ENCODE peak calls at places on chromosome 11, in six cellular contexts. X, O, N, Y, G and E are unnamed samples.

GRCh38 chr11:3642071-3642951 is 519 bp upstream of the ART5 start:
- DNase-seq in X (peak; percentile 89), O (peak; percentile 92), N (peak; percentile 67), Y (peak; percentile 99), G (peak; percentile 75), E (no peak)

GRCh38 chr11:129023968-129024676 is 81.5 kb upstream of the TP53AIP1 start:
- DNase-seq in X (peak; percentile 13), O (no peak), N (peak; percentile 23), Y (peak; percentile 89), G (no peak), E (peak; percentile 52)

GRCh38 chr11:114448749-114449484 is 9.7 kb downstream of the REXO2 start:
- DNase-seq in X (no peak), O (no peak), N (no peak), Y (no peak), G (no peak), E (no peak)

GRCh38 chr11:124865181-124865901 is at the start of gene ROBO3:
- DNase-seq in X (no peak), O (no peak), N (no peak), Y (peak; percentile 68), G (no peak), E (no peak)

GRCh38 chr11:65891180-65892136 is 985 bp downstream of the CCDC85B start:
- DNase-seq in X (no peak), O (no peak), N (no peak), Y (peak; percentile 81), G (peak; percentile 46), E (no peak)

GRCh38 chr11:27401760-27402316 is 38.8 kb upstream of the CCDC34 start:
- DNase-seq in X (no peak), O (no peak), N (no peak), Y (no peak), G (no peak), E (no peak)

GRCh38 chr11:61917357-61918109 is at the start of gene RAB3IL1:
- DNase-seq in X (no peak), O (peak; percentile 77), N (no peak), Y (peak; percentile 82), G (peak; percentile 74), E (peak; percentile 46)

GRCh38 chr11:62770778-62771143 is 435 bp upstream of the TAF6L start:
- DNase-seq in X (no peak), O (no peak), N (peak; percentile 16), Y (peak; percentile 78), G (no peak), E (peak; percentile 22)

GRCh38 chr11:15038963-15039362 is 34.4 kb upstream of the CALCB start:
- DNase-seq in X (no peak), O (no peak), N (no peak), Y (no peak), G (no peak), E (no peak)

GRCh38 chr11:19880088-19880345 is 167.4 kb downstream of the NAV2 start:
- DNase-seq in X (no peak), O (no peak), N (no peak), Y (no peak), G (no peak), E (no peak)

GRCh38 chr11:67482275-67482735 is 521 bp upstream of the AIP start:
- DNase-seq in X (no peak), O (no peak), N (no peak), Y (no peak), G (no peak), E (no peak)

GRCh38 chr11:67484847-67485311 is 2.1 kb downstream of the AIP start:
- DNase-seq in X (no peak), O (no peak), N (no peak), Y (peak; percentile 37), G (no peak), E (no peak)

GRCh38 chr11:67483498-67483798 is 622 bp downstream of the AIP start:
- DNase-seq in X (no peak), O (no peak), N (no peak), Y (no peak), G (no peak), E (no peak)

GRCh38 chr11:67483901-67484665 is 1.3 kb downstream of the AIP start:
- DNase-seq in X (no peak), O (no peak), N (no peak), Y (peak; percentile 48), G (no peak), E (no peak)

GRCh38 chr11:67482736-67483497 is at the start of gene AIP:
- DNase-seq in X (peak; percentile 99), O (peak; percentile 97), N (peak; percentile 92), Y (peak; percentile 99), G (peak; percentile 97), E (peak; percentile 96)
- H3K27ac ChIP-seq in X (no peak within 1 kb of the TSS), O (peak within 1 kb of the TSS; percentile 88), N (peak within 1 kb of the TSS; percentile 71), Y (peak within 1 kb of the TSS; percentile 50), G (peak within 1 kb of the TSS; percentile 83), E (peak within 1 kb of the TSS; percentile 89)

GRCh38 chr11:35337136-35337918 is 82.0 kb downstream of the SLC1A2 start:
- DNase-seq in X (no peak), O (no peak), N (peak; percentile 99), Y (no peak), G (no peak), E (no peak)
- H3K4me3 ChIP-seq in X (no peak overlapping the region), O (no peak overlapping the region), N (no peak overlapping the region), Y (no peak overlapping the region), G (no peak overlapping the region), E (no peak overlapping the region)

GRCh38 chr11:35011944-35012343 is 95.5 kb downstream of the PDHX start:
- DNase-seq in X (no peak), O (no peak), N (no peak), Y (no peak), G (no peak), E (no peak)

GRCh38 chr11:35013514-35014191 is 97.2 kb downstream of the PDHX start:
- DNase-seq in X (no peak), O (no peak), N (no peak), Y (no peak), G (no peak), E (no peak)

GRCh38 chr11:35011389-35011788 is 95.0 kb downstream of the PDHX start:
- DNase-seq in X (no peak), O (no peak), N (no peak), Y (no peak), G (no peak), E (no peak)

GRCh38 chr11:35014352-35014751 is 97.9 kb downstream of the PDHX start:
- DNase-seq in X (no peak), O (no peak), N (peak; percentile 93), Y (no peak), G (no peak), E (no peak)

DNA sequence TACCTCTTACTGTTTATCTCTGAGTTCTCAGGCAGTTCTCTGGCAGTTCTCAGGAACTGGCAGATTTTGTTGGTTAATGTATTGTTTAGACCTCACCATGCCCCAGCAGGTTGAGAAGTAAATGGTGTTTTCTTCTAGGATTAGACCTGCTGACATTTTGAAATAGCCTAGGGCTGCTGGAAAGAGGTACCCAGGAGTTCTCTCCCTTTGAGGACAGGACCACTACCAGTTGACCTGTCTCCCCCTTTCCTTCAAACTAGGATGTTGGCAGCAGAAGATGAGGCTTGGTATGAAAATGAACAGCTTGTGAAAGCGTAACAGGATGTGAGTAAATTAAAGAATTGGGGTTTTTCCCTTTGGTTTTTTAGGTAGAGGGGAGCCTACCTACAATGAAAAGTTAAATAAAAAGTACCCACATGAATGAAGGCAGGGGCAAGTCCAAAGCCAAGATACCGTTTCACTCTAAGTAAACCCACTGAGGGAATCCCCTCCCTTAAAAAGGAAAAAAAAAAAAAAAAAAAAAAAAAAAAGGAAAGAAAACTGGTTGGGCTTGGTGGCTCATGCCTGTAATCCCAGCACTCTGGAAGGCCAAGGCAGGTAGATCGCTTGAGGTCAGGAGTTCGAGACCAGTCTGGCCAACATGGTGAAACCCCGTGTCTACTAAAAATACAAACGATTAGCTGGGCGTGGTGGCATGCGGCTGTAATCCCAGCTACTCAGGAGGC is 96.2 kb downstream of the PDHX start:
- DNase-seq in X (no peak), O (no peak), N (no peak), Y (no peak), G (no peak), E (no peak)
- H3K27ac ChIP-seq in X (no peak overlapping the region), O (no peak overlapping the region), N (no peak overlapping the region), Y (no peak overlapping the region), G (no peak overlapping the region), E (no peak overlapping the region)

GRCh38 chr11:74070713-74071506 is 62.0 kb upstream of the UCP3 start:
- DNase-seq in X (no peak), O (no peak), N (no peak), Y (no peak), G (no peak), E (no peak)
- H3K4me3 ChIP-seq in X (no peak overlapping the region), O (no peak overlapping the region), N (no peak overlapping the region), Y (no peak overlapping the region), G (no peak overlapping the region), E (no peak overlapping the region)

GRCh38 chr11:113022267-113022666 is 61.0 kb downstream of the NCAM1 start:
- DNase-seq in X (no peak), O (no peak), N (peak; percentile 45), Y (no peak), G (no peak), E (no peak)

GRCh38 chr11:113021111-113021510 is 59.9 kb downstream of the NCAM1 start:
- DNase-seq in X (no peak), O (no peak), N (no peak), Y (no peak), G (no peak), E (no peak)

GRCh38 chr11:113026778-113027177 is 65.6 kb downstream of the NCAM1 start:
- DNase-seq in X (no peak), O (no peak), N (no peak), Y (no peak), G (no peak), E (no peak)

GRCh38 chr11:113023228-113023627 is 62.0 kb downstream of the NCAM1 start:
- DNase-seq in X (no peak), O (no peak), N (peak; percentile 57), Y (no peak), G (no peak), E (no peak)

DNA sequence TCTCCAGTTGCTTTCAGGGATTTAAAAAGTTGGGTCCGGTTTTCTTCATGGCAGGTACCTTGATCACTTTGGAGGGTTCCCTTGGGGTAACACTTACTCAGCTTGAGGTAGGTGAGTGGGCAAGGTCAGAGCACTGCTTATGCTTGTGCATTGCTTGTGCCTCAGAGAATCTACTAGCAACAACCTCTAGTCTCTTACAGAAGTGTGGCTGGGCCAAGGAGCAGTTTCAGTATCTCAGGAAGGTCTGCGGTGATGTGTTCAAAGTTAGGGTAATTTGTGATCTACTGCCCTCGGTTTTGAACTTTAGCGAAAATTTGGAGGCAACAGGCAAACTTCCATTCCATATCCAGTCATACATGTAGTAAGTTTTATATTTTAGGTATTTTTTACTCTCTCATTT is 62.8 kb downstream of the NCAM1 start:
- DNase-seq in X (no peak), O (no peak), N (no peak), Y (no peak), G (no peak), E (no peak)
- H3K27ac ChIP-seq in X (no peak overlapping the region), O (no peak overlapping the region), N (no peak overlapping the region), Y (no peak overlapping the region), G (no peak overlapping the region), E (no peak overlapping the region)

GRCh38 chr11:704189-704798 is 1.7 kb upstream of the EPS8L2 start:
- DNase-seq in X (no peak), O (no peak), N (no peak), Y (no peak), G (no peak), E (no peak)
- H3K4me3 ChIP-seq in X (no peak overlapping the region), O (peak overlapping the region; percentile 58), N (no peak overlapping the region), Y (no peak overlapping the region), G (no peak overlapping the region), E (no peak overlapping the region)